ENCODE peak calls at places on chromosomes 16 and 17, in four cellular contexts. M is K562, K is HEK293T, I is HepG2. E is an unnamed sample.

GRCh38 chr16:83843657-83844056 is 35.9 kb downstream of the HSBP1 start:
- DNase-seq in M (no peak), K (no peak), I (no peak), E (no peak)

GRCh38 chr16:19417640-19418039 is at the start of gene TMC5:
- DNase-seq in M (peak; percentile 33), K (no peak), I (no peak), E (no peak)

GRCh38 chr17:81712468-81713003 is 452 bp downstream of the SLC25A10 start:
- DNase-seq in M (peak; percentile 72), K (peak; percentile 47), I (peak; percentile 46), E (no peak)

GRCh38 chr16:61890346-61890745 is 145.9 kb downstream of the CDH8 start:
- DNase-seq in M (no peak), K (no peak), I (no peak), E (no peak)

GRCh38 chr17:17888821-17889220 is 52.0 kb upstream of the SREBF1 start:
- DNase-seq in M (no peak), K (no peak), I (no peak), E (no peak)

GRCh38 chr17:8163978-8164814 is 1.4 kb upstream of the VAMP2 start:
- DNase-seq in M (peak; percentile 93), K (no peak), I (no peak), E (no peak)

GRCh38 chr17:78999056-78999768 is 10.4 kb downstream of the CANT1 start:
- DNase-seq in M (no peak), K (no peak), I (no peak), E (no peak)

GRCh38 chr16:50261160-50261706 is 5.1 kb upstream of the ADCY7 start:
- DNase-seq in M (no peak), K (no peak), I (no peak), E (no peak)

GRCh38 chr17:27545562-27546229 is 85.3 kb upstream of the LGALS9 start:
- DNase-seq in M (peak; percentile 52), K (no peak), I (no peak), E (no peak)

GRCh38 chr17:28033972-28034714 is 8.3 kb upstream of the NLK start:
- DNase-seq in M (peak; percentile 90), K (no peak), I (no peak), E (no peak)

GRCh38 chr16:24850289-24850931 is 4.6 kb downstream of the SLC5A11 start:
- DNase-seq in M (no peak), K (no peak), I (no peak), E (no peak)

GRCh38 chr17:49227436-49228261 is 2.9 kb downstream of the PHOSPHO1 start:
- DNase-seq in M (peak; percentile 82), K (peak; percentile 78), I (peak; percentile 69), E (no peak)
- TF ChIP-seq TARDBP in M (no peak), K (no peak), I (no peak), E (no peak)

GRCh38 chr16:7137560-7138330 is 194.9 kb upstream of the RBFOX1 start:
- DNase-seq in M (no peak), K (no peak), I (peak; percentile 49), E (no peak)

GRCh38 chr16:7140899-7141298 is 191.7 kb upstream of the RBFOX1 start:
- DNase-seq in M (peak; percentile 5), K (no peak), I (no peak), E (no peak)
- TF ChIP-seq TARDBP in M (no peak), K (no peak), I (no peak), E (no peak)

GRCh38 chr16:67248401-67249177 is at the start of gene SLC9A5:
- DNase-seq in M (peak; percentile 41), K (peak; percentile 46), I (no peak), E (no peak)

GRCh38 chr16:67247698-67248400 is 568 bp upstream of the FHOD1 start:
- DNase-seq in M (no peak), K (no peak), I (no peak), E (no peak)

GRCh38 chr16:67246945-67247697 is at the start of gene FHOD1:
- DNase-seq in M (peak; percentile 98), K (peak; percentile 93), I (peak; percentile 83), E (peak; percentile 80)

GRCh38 chr16:67249762-67250327 is 1.1 kb downstream of the SLC9A5 start:
- DNase-seq in M (no peak), K (no peak), I (no peak), E (no peak)

GRCh38 chr16:67249178-67249759 is 490 bp downstream of the SLC9A5 start:
- DNase-seq in M (peak; percentile 45), K (no peak), I (no peak), E (no peak)
- TF ChIP-seq TARDBP in M (no peak), K (no peak), I (no peak), E (no peak)

GRCh38 chr17:49460401-49460800 is 34.7 kb upstream of the NGFR start:
- DNase-seq in M (no peak), K (no peak), I (no peak), E (no peak)

GRCh38 chr17:49464049-49464448 is 31.0 kb upstream of the NGFR start:
- DNase-seq in M (no peak), K (no peak), I (no peak), E (no peak)

GRCh38 chr17:49457564-49458535 is 37.2 kb upstream of the NGFR start:
- DNase-seq in M (no peak), K (no peak), I (no peak), E (no peak)

GRCh38 chr17:49459401-49459984 is 35.6 kb upstream of the NGFR start:
- DNase-seq in M (no peak), K (no peak), I (peak; percentile 57), E (no peak)

DNA sequence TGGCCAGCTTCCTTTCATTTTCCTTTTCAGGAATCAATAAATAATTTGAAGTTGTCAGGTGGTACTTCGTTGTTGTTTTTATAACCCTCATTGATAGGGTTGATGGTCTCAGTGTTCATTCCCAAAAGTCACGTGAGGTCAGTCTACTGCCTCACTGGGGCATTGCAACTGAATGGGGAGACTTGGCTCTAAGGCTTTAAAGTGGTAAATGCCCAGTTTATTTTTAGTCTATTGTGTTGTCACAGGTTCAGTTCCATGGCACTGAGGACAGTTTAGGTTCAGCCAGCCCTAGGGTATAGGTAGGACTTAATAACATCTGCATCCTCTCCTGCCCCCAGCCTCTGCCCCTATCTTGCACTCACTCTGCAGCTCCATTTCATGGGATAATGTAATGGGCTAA is 33.5 kb upstream of the NGFR start:
- DNase-seq in M (no peak), K (no peak), I (no peak), E (no peak)
- TF ChIP-seq TARDBP in M (no peak), K (no peak), I (no peak), E (no peak)

DNA sequence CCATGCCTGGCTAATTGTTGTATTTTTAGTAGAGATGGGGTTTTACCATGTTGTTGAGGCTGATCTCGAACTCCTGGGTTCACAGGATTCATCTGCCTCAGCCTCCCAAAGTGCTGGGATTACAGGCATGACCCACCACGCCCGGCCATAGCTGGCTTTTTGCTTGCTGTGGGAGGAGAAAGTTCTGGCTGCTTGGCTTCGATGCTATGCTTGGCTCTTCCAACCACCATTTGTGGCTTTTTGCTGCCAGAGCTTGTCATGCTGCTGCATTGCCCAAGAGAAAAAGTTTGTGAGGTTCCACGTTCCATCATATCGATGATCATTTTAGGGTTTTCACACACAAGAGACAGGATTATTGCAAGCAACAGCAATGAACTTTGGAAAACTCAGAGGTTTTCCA is 16.2 kb downstream of the BMERB1 start:
- DNase-seq in M (no peak), K (no peak), I (no peak), E (no peak)
- TF ChIP-seq TARDBP in M (no peak), K (no peak), I (no peak), E (no peak)

GRCh38 chr16:55189179-55189578 is 134.8 kb upstream of the IRX6 start:
- DNase-seq in M (no peak), K (no peak), I (no peak), E (no peak)

GRCh38 chr16:55184619-55185018 is 139.4 kb upstream of the IRX6 start:
- DNase-seq in M (no peak), K (no peak), I (no peak), E (no peak)

GRCh38 chr16:55189975-55190636 is 133.9 kb upstream of the IRX6 start:
- DNase-seq in M (no peak), K (no peak), I (no peak), E (no peak)
- TF ChIP-seq TARDBP in M (no peak), K (no peak), I (no peak), E (no peak)

GRCh38 chr17:68175416-68175815 is 72.4 kb upstream of the AMZ2 start:
- DNase-seq in M (no peak), K (no peak), I (no peak), E (no peak)

GRCh38 chr17:68169840-68170239 is 78.0 kb upstream of the AMZ2 start:
- DNase-seq in M (no peak), K (no peak), I (no peak), E (no peak)

GRCh38 chr17:68175905-68176304 is 71.9 kb upstream of the AMZ2 start:
- DNase-seq in M (no peak), K (no peak), I (no peak), E (no peak)

GRCh38 chr17:68170246-68170645 is 77.6 kb upstream of the AMZ2 start:
- DNase-seq in M (no peak), K (no peak), I (no peak), E (no peak)

DNA sequence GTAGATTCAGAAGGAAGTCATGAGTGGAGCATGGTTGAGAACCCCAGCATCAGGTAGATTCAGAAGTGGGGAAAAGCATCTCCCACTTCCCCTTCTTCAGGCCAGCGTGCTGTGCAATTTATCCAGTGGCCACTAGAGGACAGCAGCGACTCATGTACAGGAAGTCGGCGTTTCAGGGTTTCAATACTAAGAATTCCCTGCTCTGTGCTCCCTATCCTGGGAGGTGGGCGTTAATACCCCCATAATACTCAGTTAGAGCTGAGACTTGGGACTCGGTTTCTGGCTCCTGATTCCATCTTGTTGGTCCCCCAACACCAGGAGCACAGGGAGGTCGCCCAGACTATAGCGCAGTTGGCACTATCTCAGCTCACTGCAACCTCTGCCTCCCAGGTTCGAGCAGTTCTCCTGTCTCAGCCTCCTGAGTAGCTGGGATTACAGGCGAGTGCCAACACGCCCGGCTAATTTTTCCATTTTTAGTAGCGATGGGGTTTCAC is 75.3 kb upstream of the AMZ2 start:
- DNase-seq in M (peak; percentile 73), K (peak; percentile 48), I (peak; percentile 67), E (no peak)
- TF ChIP-seq TARDBP in M (no peak), K (no peak), I (no peak), E (no peak)

E was measured in GM12878.